ENCODE peak calls at places on chromosomes 11 and 22, in eight cellular contexts. J is tibial nerve; G is CD8-positive, alpha-beta T cell; I is OCI-LY7; M is Peyer's patch; W is tibial artery; Q is left ventricle myocardium inferior; U is sigmoid colon. L is an unnamed sample.

GRCh38 chr11:2301631-2302272 is at the start of the genes C11orf21 and TSPAN32:
- DNase-seq in M (peak; percentile 81), Q (peak; percentile 69), I (peak; percentile 37), U (no peak), G (peak; percentile 48), W (no peak), J (no peak), L (no peak)

GRCh38 chr11:134374171-134374570 is 37.9 kb downstream of the B3GAT1 start:
- DNase-seq in Q (no peak), G (no peak), M (no peak), W (no peak), U (peak; percentile 60), J (no peak), I (no peak), L (no peak)

GRCh38 chr11:75925785-75926164 is 110.8 kb downstream of the UVRAG start:
- DNase-seq in G (no peak), J (no peak), M (no peak), W (no peak), U (no peak), Q (no peak), I (no peak), L (peak; percentile 5)

GRCh38 chr11:81756864-81757595 is 976.6 kb downstream of the FAM181B start:
- DNase-seq in Q (no peak), U (no peak), M (no peak), I (no peak), J (no peak), G (no peak), W (no peak), L (no peak)

GRCh38 chr11:92225563-92226308 is 1.1 kb downstream of the FAT3 start:
- DNase-seq in G (no peak), I (no peak), M (no peak), Q (no peak), U (peak; percentile 64), J (no peak), W (peak; percentile 73), L (no peak)

GRCh38 chr22:42214625-42215415 is 55.6 kb downstream of the TCF20 start:
- DNase-seq in J (no peak), U (no peak), G (no peak), M (no peak), W (peak; percentile 65), Q (peak; percentile 63), I (no peak), L (no peak)

GRCh38 chr22:50293441-50294318 is 13.8 kb downstream of the PLXNB2 start:
- DNase-seq in W (peak; percentile 88), I (peak; percentile 65), G (no peak), U (no peak), M (peak; percentile 87), Q (peak; percentile 78), J (no peak), L (peak; percentile 33)

GRCh38 chr11:58832246-58832645 is 12.3 kb downstream of the GLYATL2 start:
- DNase-seq in G (no peak), W (no peak), U (no peak), M (no peak), Q (no peak), J (no peak), I (no peak), L (peak; percentile 63)

GRCh38 chr11:74311352-74311926 is at the start of gene P4HA3:
- DNase-seq in U (peak; percentile 81), J (peak; percentile 24), M (peak; percentile 70), Q (peak; percentile 69), W (peak; percentile 81), G (peak; percentile 12), I (no peak), L (peak; percentile 21)

GRCh38 chr11:84890706-84891105 is 736.4 kb downstream of the DLG2 start:
- DNase-seq in J (no peak), I (no peak), M (no peak), U (no peak), Q (no peak), G (no peak), W (no peak), L (no peak)

GRCh38 chr11:66727282-66727882 is 1.6 kb downstream of the SPTBN2 start:
- DNase-seq in I (peak; percentile 56), M (no peak), Q (no peak), J (no peak), U (peak; percentile 59), G (no peak), W (no peak), L (no peak)

GRCh38 chr11:65618763-65619162 is 3.2 kb downstream of the PCNX3 start:
- DNase-seq in I (no peak), J (no peak), Q (no peak), U (no peak), G (no peak), M (no peak), W (peak; percentile 61), L (no peak)

GRCh38 chr11:134675983-134676382 is 263.9 kb upstream of the B3GAT1 start:
- DNase-seq in W (no peak), I (no peak), M (no peak), Q (no peak), J (no peak), G (no peak), U (peak; percentile 22), L (no peak)

GRCh38 chr22:50309601-50309991 is 2.1 kb upstream of the PLXNB2 start:
- DNase-seq in G (no peak), Q (no peak), I (no peak), M (no peak), J (no peak), W (no peak), U (no peak), L (no peak)

GRCh38 chr22:20808844-20809243 is 34.9 kb downstream of the SERPIND1 start:
- DNase-seq in Q (no peak), W (no peak), M (peak; percentile 15), G (no peak), U (no peak), I (peak; percentile 14), J (no peak), L (no peak)
- TF ChIP-seq CTCF in Q (no peak), W (no peak), M (no peak), G (no peak), U (no peak), I (no peak), J (no peak), L (no peak)

GRCh38 chr11:68890490-68891231 is 13.0 kb downstream of the MRPL21 start:
- DNase-seq in I (no peak), J (peak; percentile 89), W (peak; percentile 97), M (peak; percentile 55), U (peak; percentile 92), G (no peak), Q (peak; percentile 90), L (no peak)
- H3K36me3 ChIP-seq in I (peaks cover 59% of the 10 kb centered on the region), J (peaks cover 60% of the 10 kb centered on the region), W (peaks cover 61% of the 10 kb centered on the region), M (peaks cover 58% of the 10 kb centered on the region), U (peaks cover 53% of the 10 kb centered on the region), G (peaks cover 20% of the 10 kb centered on the region), Q (peaks cover 32% of the 10 kb centered on the region), L (peaks cover 15% of the 10 kb centered on the region)

GRCh38 chr22:37517826-37518450 is 1.3 kb downstream of the CARD10 start:
- DNase-seq in J (no peak), W (no peak), Q (no peak), U (no peak), G (no peak), M (no peak), I (no peak), L (peak; percentile 71)

GRCh38 chr22:37520754-37521153 is 1.5 kb upstream of the CARD10 start:
- DNase-seq in U (no peak), M (no peak), G (no peak), Q (no peak), I (no peak), W (no peak), J (no peak), L (no peak)

GRCh38 chr22:37521236-37521739 is 2.1 kb upstream of the CARD10 start:
- DNase-seq in I (no peak), U (no peak), Q (no peak), G (no peak), J (no peak), M (peak; percentile 81), W (no peak), L (no peak)

GRCh38 chr22:37518509-37519267 is 527 bp downstream of the CARD10 start:
- DNase-seq in I (no peak), M (peak; percentile 65), U (no peak), J (no peak), W (no peak), G (no peak), Q (no peak), L (no peak)

GRCh38 chr22:37519268-37520195 is at the start of gene CARD10:
- DNase-seq in W (no peak), Q (peak; percentile 50), I (no peak), G (no peak), J (no peak), M (peak; percentile 62), U (no peak), L (peak; percentile 38)
- H3K4me3 ChIP-seq in W (peak within 1 kb of the TSS; percentile 49), Q (peak within 1 kb of the TSS; percentile 77), I (no peak within 1 kb of the TSS), G (peak within 1 kb of the TSS; percentile 28), J (peak within 1 kb of the TSS; percentile 61), M (peak within 1 kb of the TSS; percentile 56), U (peak within 1 kb of the TSS; percentile 36), L (peak within 1 kb of the TSS; percentile 75)

GRCh38 chr11:45622861-45623260 is 42.6 kb downstream of the CHST1 start:
- DNase-seq in W (no peak), G (no peak), M (no peak), I (no peak), Q (no peak), U (no peak), J (no peak), L (no peak)

GRCh38 chr11:45622283-45622682 is 43.1 kb downstream of the CHST1 start:
- DNase-seq in M (no peak), U (no peak), G (no peak), J (no peak), W (no peak), Q (no peak), I (no peak), L (no peak)

GRCh38 chr11:45620243-45620642 is 45.2 kb downstream of the CHST1 start:
- DNase-seq in U (no peak), G (no peak), M (no peak), Q (no peak), W (no peak), J (no peak), I (no peak), L (no peak)

GRCh38 chr11:45624095-45624494 is 41.3 kb downstream of the CHST1 start:
- DNase-seq in Q (no peak), J (no peak), I (no peak), U (no peak), M (no peak), G (no peak), W (no peak), L (no peak)

GRCh38 chr11:45621541-45621940 is 43.9 kb downstream of the CHST1 start:
- DNase-seq in J (no peak), I (no peak), Q (no peak), W (no peak), G (no peak), U (no peak), M (no peak), L (peak; percentile 10)
- TF ChIP-seq CTCF in J (no peak), I (no peak), Q (no peak), W (no peak), G (no peak), U (no peak), M (no peak), L (no peak)

L was measured in bronchial epithelial cell.